ENCODE peak calls at places on chromosomes 16 and 17, in five cellular contexts. N is NCI-H345; W is stimulated activated CD8-positive, alpha-beta memory T cell treated with anti-CD3 and anti-CD28 coated beads, Interleukin-4, amount 100 ng/mL, for 48 hours; L is HTR-8/SVneo; R is B cell. I is an unnamed sample.

GRCh38 chr16:6280055-6280454 is 1052.6 kb upstream of the RBFOX1 start:
- DNase-seq in R (no peak), N (no peak), W (no peak), L (no peak), I (no peak)

GRCh38 chr17:59496178-59496577 is 69.2 kb upstream of the DHX40 start:
- DNase-seq in L (no peak), W (no peak), N (no peak), R (no peak), I (no peak)

GRCh38 chr17:39591958-39592954 is 15.5 kb downstream of the NEUROD2 start:
- DNase-seq in R (peak; percentile 53), N (no peak), L (peak; percentile 64), W (peak; percentile 62), I (peak; percentile 54)

GRCh38 chr17:19717031-19717360 is 612 bp upstream of the SLC47A2 start:
- DNase-seq in W (no peak), R (no peak), N (no peak), L (no peak), I (no peak)

GRCh38 chr16:17072104-17072503 is 398.7 kb downstream of the XYLT1 start:
- DNase-seq in R (no peak), L (no peak), W (no peak), N (no peak), I (no peak)

GRCh38 chr17:45256114-45256966 is 5.6 kb downstream of the SPATA32 start:
- DNase-seq in L (no peak), N (no peak), R (no peak), W (no peak), I (no peak)

GRCh38 chr17:37676115-37676925 is 33.1 kb upstream of the DDX52 start:
- DNase-seq in R (no peak), N (no peak), W (no peak), L (peak; percentile 52), I (no peak)

GRCh38 chr16:6427621-6428020 is 905.0 kb upstream of the RBFOX1 start:
- DNase-seq in R (no peak), W (no peak), L (no peak), N (no peak), I (no peak)

GRCh38 chr16:23960081-23960499 is 124.3 kb downstream of the PRKCB start:
- DNase-seq in W (no peak), N (no peak), L (no peak), R (peak; percentile 24), I (no peak)

GRCh38 chr17:31275126-31275525 is 21.9 kb downstream of the OMG start:
- DNase-seq in L (no peak), R (no peak), W (no peak), N (no peak), I (no peak)

GRCh38 chr16:50102046-50102756 is 36.4 kb downstream of the HEATR3 start:
- DNase-seq in W (no peak), L (no peak), R (no peak), N (no peak), I (no peak)

GRCh38 chr17:63476857-63477470 is at the start of gene ACE:
- DNase-seq in R (peak; percentile 63), N (peak; percentile 75), W (peak; percentile 50), L (peak; percentile 49), I (peak; percentile 85)

GRCh38 chr16:19203374-19203966 is 35.4 kb downstream of the SYT17 start:
- DNase-seq in L (no peak), N (no peak), R (no peak), W (no peak), I (no peak)

GRCh38 chr16:8370374-8371015 is 219.8 kb downstream of the TMEM114 start:
- DNase-seq in N (no peak), L (no peak), R (no peak), W (no peak), I (no peak)

GRCh38 chr17:77208217-77208808 is 67.5 kb downstream of the SEC14L1 start:
- DNase-seq in W (no peak), N (no peak), R (no peak), L (peak; percentile 41), I (peak; percentile 63)

GRCh38 chr17:28503420-28503819 is 2.7 kb upstream of the FOXN1 start:
- DNase-seq in R (no peak), W (no peak), L (no peak), N (no peak), I (no peak)

GRCh38 chr16:14627088-14627487 is 3.0 kb downstream of the PARN start:
- DNase-seq in W (no peak), N (no peak), R (no peak), L (no peak), I (no peak)

GRCh38 chr16:78297066-78297666 is 197.7 kb downstream of the WWOX start:
- DNase-seq in R (no peak), L (no peak), W (no peak), N (peak; percentile 77), I (peak; percentile 92)

GRCh38 chr17:38711792-38712571 is 6.9 kb downstream of the MLLT6 start:
- DNase-seq in L (no peak), N (no peak), W (no peak), R (no peak), I (no peak)

GRCh38 chr17:10738516-10739258 is 8.9 kb upstream of the TMEM220 start:
- DNase-seq in W (no peak), N (no peak), R (no peak), L (no peak), I (no peak)

GRCh38 chr16:14202697-14203096 is 131.6 kb downstream of the MRTFB start:
- DNase-seq in L (no peak), W (no peak), N (peak; percentile 58), R (no peak), I (peak; percentile 93)

GRCh38 chr17:16995930-16996329 is 24.0 kb upstream of the TNFRSF13B start:
- DNase-seq in L (no peak), N (no peak), R (no peak), W (no peak), I (no peak)

GRCh38 chr17:41937970-41938851 is 7.8 kb downstream of the ODAD4 start:
- DNase-seq in N (no peak), L (no peak), R (no peak), W (no peak), I (no peak)

GRCh38 chr17:14330492-14330920 is 29.6 kb downstream of the HS3ST3B1 start:
- DNase-seq in W (no peak), L (no peak), R (no peak), N (no peak), I (no peak)

GRCh38 chr17:77470800-77471733 is 330.3 kb downstream of the SEC14L1 start:
- DNase-seq in N (no peak), W (no peak), L (peak; percentile 76), R (no peak), I (no peak)

GRCh38 chr17:34633351-34633750 is 54.0 kb downstream of the TMEM132E start:
- DNase-seq in L (no peak), N (peak; percentile 98), R (no peak), W (no peak), I (peak; percentile 1)

GRCh38 chr17:62950067-62950466 is 16.0 kb upstream of the TANC2 start:
- DNase-seq in W (no peak), R (no peak), L (peak; percentile 32), N (no peak), I (no peak)